ENCODE peak calls at places on chromosomes 13 and 19, in six cellular contexts. One of them, this sample, is unnamed.
A peak's percentile ranks its signal among the peaks of the same experiment; 100 is the strongest.

GRCh38 chr19:18157465-18158063 is 4.6 kb downstream of the PIK3R2 start:
- DNase-seq in H9: peak; percentile 76
- DNase-seq in trophoblast cell: no peak
- DNase-seq in H1: peak; percentile 62
- DNase-seq in IMR-90: no peak
- DNase-seq in neuronal stem cell: no peak
- DNase-seq in this sample: no peak

GRCh38 chr19:50705422-50706019 is 14.1 kb downstream of the SHANK1 start:
- DNase-seq in IMR-90: peak; percentile 76
- DNase-seq in H9: peak; percentile 67
- DNase-seq in H1: peak; percentile 67
- DNase-seq in neuronal stem cell: no peak
- DNase-seq in trophoblast cell: peak; percentile 53
- DNase-seq in this sample: peak; percentile 5

GRCh38 chr13:114151565-114152284 is 19.3 kb upstream of the RASA3 start:
- DNase-seq in trophoblast cell: no peak
- DNase-seq in IMR-90: no peak
- DNase-seq in H9: no peak
- DNase-seq in neuronal stem cell: no peak
- DNase-seq in H1: no peak
- DNase-seq in this sample: no peak

GRCh38 chr19:8526345-8527062 is 12.5 kb upstream of the ZNF414 start:
- DNase-seq in neuronal stem cell: peak; percentile 92
- DNase-seq in H1: peak; percentile 97
- DNase-seq in H9: peak; percentile 94
- DNase-seq in trophoblast cell: peak; percentile 79
- DNase-seq in IMR-90: peak; percentile 88
- DNase-seq in this sample: peak; percentile 95

GRCh38 chr19:3479177-3479818 is 1.0 kb downstream of the SMIM24 start:
- DNase-seq in H9: peak; percentile 74
- DNase-seq in trophoblast cell: no peak
- DNase-seq in H1: peak; percentile 69
- DNase-seq in neuronal stem cell: no peak
- DNase-seq in IMR-90: no peak
- DNase-seq in this sample: no peak

GRCh38 chr19:55677572-55678028 is 2.6 kb downstream of the EPN1 start:
- DNase-seq in neuronal stem cell: no peak
- DNase-seq in trophoblast cell: no peak
- DNase-seq in H1: no peak
- DNase-seq in H9: no peak
- DNase-seq in IMR-90: no peak
- DNase-seq in this sample: no peak

GRCh38 chr13:99961634-99962033 is 9.9 kb downstream of the ZIC5 start:
- DNase-seq in trophoblast cell: no peak
- DNase-seq in H1: no peak
- DNase-seq in IMR-90: no peak
- DNase-seq in neuronal stem cell: no peak
- DNase-seq in H9: no peak
- DNase-seq in this sample: no peak

GRCh38 chr19:10292206-10292788 is 2.5 kb downstream of the ICAM5 start:
- DNase-seq in IMR-90: peak; percentile 78
- DNase-seq in H1: peak; percentile 100
- DNase-seq in trophoblast cell: no peak
- DNase-seq in neuronal stem cell: peak; percentile 77
- DNase-seq in H9: peak; percentile 96
- DNase-seq in this sample: peak; percentile 76

GRCh38 chr13:66375756-66376155 is 854.4 kb downstream of the PCDH9 start:
- DNase-seq in neuronal stem cell: no peak
- DNase-seq in trophoblast cell: no peak
- DNase-seq in H9: no peak
- DNase-seq in IMR-90: peak; percentile 6
- DNase-seq in H1: no peak
- DNase-seq in this sample: no peak

GRCh38 chr19:16938211-16938610 is 49.4 kb downstream of the F2RL3 start:
- DNase-seq in IMR-90: no peak
- DNase-seq in H9: no peak
- DNase-seq in trophoblast cell: no peak
- DNase-seq in H1: no peak
- DNase-seq in neuronal stem cell: no peak
- DNase-seq in this sample: no peak

GRCh38 chr13:36445806-36446423 is 13.6 kb downstream of the CCNA1 start:
- DNase-seq in trophoblast cell: no peak
- DNase-seq in H9: no peak
- DNase-seq in neuronal stem cell: no peak
- DNase-seq in H1: no peak
- DNase-seq in IMR-90: no peak
- DNase-seq in this sample: no peak

GRCh38 chr13:21595546-21595822 is 8.5 kb downstream of the MICU2 start:
- DNase-seq in neuronal stem cell: no peak
- DNase-seq in IMR-90: no peak
- DNase-seq in H1: no peak
- DNase-seq in H9: no peak
- DNase-seq in trophoblast cell: no peak
- DNase-seq in this sample: no peak

GRCh38 chr13:109918179-109918651 is 131.8 kb upstream of the IRS2 start:
- DNase-seq in neuronal stem cell: no peak
- DNase-seq in H1: no peak
- DNase-seq in trophoblast cell: no peak
- DNase-seq in IMR-90: peak; percentile 30
- DNase-seq in H9: no peak
- DNase-seq in this sample: peak; percentile 14

GRCh38 chr19:3618144-3618810 is 8.3 kb downstream of the CACTIN start:
- DNase-seq in neuronal stem cell: no peak
- DNase-seq in trophoblast cell: peak; percentile 24
- DNase-seq in H9: peak; percentile 73
- DNase-seq in IMR-90: peak; percentile 29
- DNase-seq in H1: peak; percentile 96
- DNase-seq in this sample: peak; percentile 68

GRCh38 chr19:34308381-34309367 is 54.3 kb downstream of the GARRE1 start:
- DNase-seq in IMR-90: no peak
- DNase-seq in trophoblast cell: no peak
- DNase-seq in neuronal stem cell: no peak
- DNase-seq in H1: no peak
- DNase-seq in H9: no peak
- DNase-seq in this sample: no peak

GRCh38 chr19:42440357-42441046 is 2.2 kb downstream of the CXCL17 start:
- DNase-seq in neuronal stem cell: peak; percentile 68
- DNase-seq in IMR-90: peak; percentile 59
- DNase-seq in H9: peak; percentile 69
- DNase-seq in trophoblast cell: peak; percentile 51
- DNase-seq in H1: peak; percentile 93
- DNase-seq in this sample: peak; percentile 61

GRCh38 chr19:45296365-45296764 is 26.3 kb downstream of the CKM start:
- DNase-seq in IMR-90: no peak
- DNase-seq in H1: no peak
- DNase-seq in trophoblast cell: no peak
- DNase-seq in H9: no peak
- DNase-seq in neuronal stem cell: no peak
- DNase-seq in this sample: no peak

GRCh38 chr19:35869327-35870123 is 1.2 kb downstream of the APLP1 start:
- DNase-seq in neuronal stem cell: peak; percentile 97
- DNase-seq in trophoblast cell: peak; percentile 95
- DNase-seq in IMR-90: peak; percentile 61
- DNase-seq in H1: peak; percentile 94
- DNase-seq in H9: peak; percentile 97
- DNase-seq in this sample: peak; percentile 77

GRCh38 chr13:50168803-50169202 is 153.6 kb downstream of the KCNRG start:
- DNase-seq in H9: no peak
- DNase-seq in neuronal stem cell: no peak
- DNase-seq in trophoblast cell: no peak
- DNase-seq in IMR-90: no peak
- DNase-seq in H1: no peak
- DNase-seq in this sample: no peak

GRCh38 chr19:2053601-2054389 is 2.8 kb upstream of the MKNK2 start:
- DNase-seq in neuronal stem cell: no peak
- DNase-seq in H9: peak; percentile 31
- DNase-seq in IMR-90: peak; percentile 23
- DNase-seq in H1: no peak
- DNase-seq in trophoblast cell: no peak
- DNase-seq in this sample: no peak

GRCh38 chr19:54329476-54330165 is 9.3 kb downstream of the LILRA4 start:
- DNase-seq in neuronal stem cell: no peak
- DNase-seq in H9: no peak
- DNase-seq in trophoblast cell: no peak
- DNase-seq in H1: no peak
- DNase-seq in IMR-90: no peak
- DNase-seq in this sample: no peak

GRCh38 chr19:54478677-54479266 is 5.7 kb upstream of the CDC42EP5 start:
- DNase-seq in IMR-90: peak; percentile 49
- DNase-seq in neuronal stem cell: peak; percentile 83
- DNase-seq in H9: peak; percentile 80
- DNase-seq in H1: peak; percentile 66
- DNase-seq in trophoblast cell: no peak
- DNase-seq in this sample: peak; percentile 73

GRCh38 chr19:11160119-11160768 is 4.7 kb upstream of the SPC24 start:
- DNase-seq in trophoblast cell: no peak
- DNase-seq in neuronal stem cell: no peak
- DNase-seq in H9: no peak
- DNase-seq in IMR-90: peak; percentile 73
- DNase-seq in H1: no peak
- DNase-seq in this sample: peak; percentile 73

GRCh38 chr13:75458696-75459422 is 23.1 kb downstream of the TBC1D4 start:
- DNase-seq in IMR-90: no peak
- DNase-seq in H9: peak; percentile 50
- DNase-seq in neuronal stem cell: no peak
- DNase-seq in trophoblast cell: no peak
- DNase-seq in H1: no peak
- DNase-seq in this sample: no peak

GRCh38 chr13:73984949-73985691 is 149.1 kb downstream of the KLF12 start:
- DNase-seq in H1: no peak
- DNase-seq in H9: no peak
- DNase-seq in neuronal stem cell: no peak
- DNase-seq in trophoblast cell: no peak
- DNase-seq in IMR-90: no peak
- DNase-seq in this sample: no peak

GRCh38 chr19:40687525-40688016 is 2.9 kb downstream of the NUMBL start:
- DNase-seq in neuronal stem cell: no peak
- DNase-seq in IMR-90: peak; percentile 86
- DNase-seq in H1: no peak
- DNase-seq in trophoblast cell: peak; percentile 46
- DNase-seq in H9: no peak
- DNase-seq in this sample: no peak

GRCh38 chr13:24033527-24034302 is 126.8 kb upstream of the SPATA13 start:
- DNase-seq in H9: no peak
- DNase-seq in IMR-90: peak; percentile 92
- DNase-seq in H1: no peak
- DNase-seq in neuronal stem cell: no peak
- DNase-seq in trophoblast cell: peak; percentile 54
- DNase-seq in this sample: peak; percentile 79

GRCh38 chr13:44049546-44049945 is 169.8 kb downstream of the LACC1 start:
- DNase-seq in H1: no peak
- DNase-seq in trophoblast cell: no peak
- DNase-seq in H9: no peak
- DNase-seq in neuronal stem cell: no peak
- DNase-seq in IMR-90: no peak
- DNase-seq in this sample: no peak
- H3K14ac ChIP-seq in H1: no peak overlapping the region
- H3K14ac ChIP-seq in trophoblast cell: no peak overlapping the region
- H3K14ac ChIP-seq in H9: no peak overlapping the region
- H3K14ac ChIP-seq in neuronal stem cell: no peak overlapping the region
- H3K14ac ChIP-seq in IMR-90: no peak overlapping the region
- H3K14ac ChIP-seq in this sample: no peak overlapping the region

GRCh38 chr19:38539751-38540150 is 78.0 kb downstream of the MAP4K1 start:
- DNase-seq in trophoblast cell: no peak
- DNase-seq in IMR-90: no peak
- DNase-seq in neuronal stem cell: no peak
- DNase-seq in H1: no peak
- DNase-seq in H9: no peak
- DNase-seq in this sample: no peak
- H3K14ac ChIP-seq in trophoblast cell: no peak overlapping the region
- H3K14ac ChIP-seq in IMR-90: no peak overlapping the region
- H3K14ac ChIP-seq in neuronal stem cell: no peak overlapping the region
- H3K14ac ChIP-seq in H1: no peak overlapping the region
- H3K14ac ChIP-seq in H9: no peak overlapping the region
- H3K14ac ChIP-seq in this sample: no peak overlapping the region

DNA sequence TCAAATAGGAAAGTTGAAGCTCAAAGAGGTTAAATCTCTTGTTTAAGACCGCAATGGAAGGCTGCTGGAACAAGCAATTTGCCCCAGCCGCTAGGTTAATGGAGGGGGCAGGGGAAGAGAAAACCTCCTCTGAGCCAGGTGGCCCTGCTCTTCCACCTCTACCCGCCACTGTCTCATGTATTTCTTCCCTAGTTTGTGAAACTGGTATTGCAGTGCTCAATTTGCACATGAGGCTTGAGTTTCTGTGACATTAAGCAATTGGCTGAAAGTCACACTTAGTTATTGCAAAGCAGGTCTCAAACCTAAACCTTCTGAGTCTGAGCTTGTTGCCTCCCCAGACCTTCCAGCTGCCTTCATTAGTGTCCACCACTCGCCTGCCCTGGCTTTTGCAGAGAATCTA is 27.2 kb upstream of the OLFM4 start:
- DNase-seq in H9: no peak
- DNase-seq in IMR-90: no peak
- DNase-seq in trophoblast cell: no peak
- DNase-seq in neuronal stem cell: no peak
- DNase-seq in H1: no peak
- DNase-seq in this sample: no peak
- H3K14ac ChIP-seq in H9: no peak overlapping the region
- H3K14ac ChIP-seq in IMR-90: no peak overlapping the region
- H3K14ac ChIP-seq in trophoblast cell: no peak overlapping the region
- H3K14ac ChIP-seq in neuronal stem cell: no peak overlapping the region
- H3K14ac ChIP-seq in H1: no peak overlapping the region
- H3K14ac ChIP-seq in this sample: no peak overlapping the region

GRCh38 chr13:112236539-112237197 is 139.5 kb upstream of the SPACA7 start:
- DNase-seq in neuronal stem cell: no peak
- DNase-seq in trophoblast cell: no peak
- DNase-seq in IMR-90: no peak
- DNase-seq in H9: no peak
- DNase-seq in H1: no peak
- DNase-seq in this sample: no peak
- H3K14ac ChIP-seq in neuronal stem cell: no peak overlapping the region
- H3K14ac ChIP-seq in trophoblast cell: no peak overlapping the region
- H3K14ac ChIP-seq in IMR-90: no peak overlapping the region
- H3K14ac ChIP-seq in H9: no peak overlapping the region
- H3K14ac ChIP-seq in H1: no peak overlapping the region
- H3K14ac ChIP-seq in this sample: no peak overlapping the region

DNA sequence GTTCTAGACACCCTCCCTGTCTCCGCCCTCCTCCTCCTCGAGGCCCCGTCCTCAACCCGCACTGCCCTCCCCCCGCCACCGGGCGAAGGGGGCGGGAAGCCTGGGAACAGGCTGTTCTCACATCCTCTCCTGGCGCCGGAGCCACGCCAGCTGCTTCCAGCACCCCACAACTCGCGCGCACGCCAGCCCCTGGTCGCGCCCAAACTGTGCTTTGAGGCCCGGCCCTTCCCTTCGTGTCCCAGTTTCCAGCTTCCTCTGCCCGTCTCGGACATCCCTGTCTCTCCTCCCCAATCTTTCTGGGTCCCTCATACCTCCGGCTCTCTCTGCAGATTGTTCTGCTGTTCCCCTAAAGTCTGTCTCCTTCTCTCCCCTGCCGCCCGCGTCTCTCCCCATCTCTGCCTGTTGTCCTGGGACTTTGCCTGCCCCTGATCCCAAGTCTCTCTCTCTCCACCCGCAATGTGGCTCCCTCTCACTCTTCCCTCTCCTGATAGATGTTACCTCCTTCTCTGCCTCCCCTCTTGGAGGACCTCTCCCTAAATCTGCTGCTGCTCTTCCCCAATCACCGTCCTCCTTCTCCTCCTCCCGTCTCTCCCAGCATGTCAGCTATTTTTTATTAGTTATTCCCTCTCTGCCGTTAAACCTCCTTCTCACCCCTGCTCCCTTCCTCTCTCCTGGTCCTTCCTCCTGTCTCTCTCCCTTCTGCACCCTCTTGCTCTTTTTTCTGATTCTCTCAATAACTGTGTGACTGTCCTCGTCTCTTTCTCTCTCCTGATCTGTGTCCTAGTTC is 14.2 kb downstream of the DPF1 start:
- DNase-seq in IMR-90: peak; percentile 37
- DNase-seq in trophoblast cell: no peak
- DNase-seq in neuronal stem cell: peak; percentile 53
- DNase-seq in H9: peak; percentile 72
- DNase-seq in H1: peak; percentile 77
- DNase-seq in this sample: peak; percentile 38
- H3K14ac ChIP-seq in IMR-90: peak overlapping the region; percentile 17
- H3K14ac ChIP-seq in trophoblast cell: no peak overlapping the region
- H3K14ac ChIP-seq in neuronal stem cell: peak overlapping the region; percentile 39
- H3K14ac ChIP-seq in H9: peak overlapping the region; percentile 65
- H3K14ac ChIP-seq in H1: no peak overlapping the region
- H3K14ac ChIP-seq in this sample: no peak overlapping the region